ENCODE peak calls at places on chromosomes 5 and 9, in eight cellular contexts. Y is CD8-positive, alpha-beta T cell; B is cardiac fibroblast; G is IMR-90; N is hepatocyte; H is heart right ventricle; Q is BJ; K is H1. M is an unnamed sample.

GRCh38 chr5:179191506-179192184 is 131.5 kb downstream of the ZNF354C start:
- DNase-seq in Y (no peak), B (no peak), G (no peak), N (no peak), H (no peak), Q (no peak), K (no peak), M (no peak)

GRCh38 chr5:61949680-61950435 is 356.1 kb upstream of the KIF2A start:
- DNase-seq in Y (no peak), B (no peak), G (no peak), N (no peak), H (no peak), Q (no peak), K (no peak), M (no peak)

GRCh38 chr5:33008751-33009418 is 297.8 kb downstream of the NPR3 start:
- DNase-seq in Y (no peak), B (no peak), G (no peak), N (peak; percentile 66), H (no peak), Q (no peak), K (no peak), M (no peak)

GRCh38 chr5:42951847-42952411 is 88.2 kb downstream of the ANXA2R start:
- DNase-seq in Y (peak; percentile 65), B (peak; percentile 55), G (peak; percentile 22), N (no peak), H (peak; percentile 38), Q (no peak), K (no peak), M (no peak)

GRCh38 chr5:72379936-72380335 is 59.8 kb downstream of the PTCD2 start:
- DNase-seq in Y (no peak), B (peak; percentile 63), G (peak; percentile 52), N (no peak), H (no peak), Q (no peak), K (no peak), M (no peak)

GRCh38 chr5:1542755-1543154 is 19.0 kb upstream of the LPCAT1 start:
- DNase-seq in Y (no peak), B (peak; percentile 98), G (no peak), N (no peak), H (no peak), Q (no peak), K (no peak), M (no peak)

GRCh38 chr5:22557251-22557650 is 295.9 kb downstream of the CDH12 start:
- DNase-seq in Y (no peak), B (no peak), G (no peak), N (no peak), H (no peak), Q (no peak), K (no peak), M (no peak)

GRCh38 chr5:120644516-120644915 is 180.4 kb downstream of the PRR16 start:
- DNase-seq in Y (no peak), B (no peak), G (no peak), N (no peak), H (no peak), Q (no peak), K (no peak), M (no peak)

GRCh38 chr5:37839441-37840035 is 303 bp downstream of the GDNF start:
- DNase-seq in Y (no peak), B (peak; percentile 68), G (peak; percentile 73), N (peak; percentile 79), H (peak; percentile 46), Q (no peak), K (peak; percentile 76), M (no peak)

GRCh38 chr9:4490705-4491620 is 695 bp downstream of the SLC1A1 start:
- DNase-seq in Y (no peak), B (no peak), G (no peak), N (peak; percentile 21), H (peak; percentile 15), Q (no peak), K (peak; percentile 63), M (no peak)

GRCh38 chr5:168291281-168291960 is at the start of gene WWC1:
- DNase-seq in Y (peak; percentile 50), B (peak; percentile 37), G (peak; percentile 26), N (peak; percentile 94), H (peak; percentile 26), Q (no peak), K (peak; percentile 92), M (no peak)

GRCh38 chr5:168305281-168305680 is 13.8 kb downstream of the WWC1 start:
- DNase-seq in Y (no peak), B (no peak), G (no peak), N (no peak), H (no peak), Q (no peak), K (no peak), M (no peak)

DNA sequence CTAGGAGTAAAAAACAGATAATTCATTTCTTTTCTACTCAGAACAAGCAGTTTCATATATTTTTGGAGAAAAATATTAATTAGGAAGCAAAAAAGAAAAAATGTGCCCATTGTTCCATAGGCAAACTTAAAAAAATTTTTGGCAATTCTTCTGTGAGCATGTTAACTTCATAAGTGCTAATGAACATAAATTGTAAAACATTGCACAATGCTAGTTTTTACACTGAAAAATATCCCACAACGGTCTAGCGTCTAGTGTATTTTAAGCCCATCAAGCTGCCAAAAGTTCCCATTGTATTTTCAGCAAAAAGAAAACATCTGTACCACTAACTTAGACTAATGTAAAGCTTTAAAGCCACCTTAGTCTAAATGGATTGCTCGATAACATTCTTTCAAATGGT is 2.8 kb downstream of the NR6A1 start:
- DNase-seq in Y (no peak), B (no peak), G (no peak), N (no peak), H (no peak), Q (no peak), K (no peak), M (no peak)
- H3K4me3 ChIP-seq in Y (no peak overlapping the region), B (no peak overlapping the region), G (no peak overlapping the region), N (no peak overlapping the region), H (no peak overlapping the region), Q (no peak overlapping the region), K (no peak overlapping the region), M (no peak overlapping the region)

GRCh38 chr9:99000480-99001395 is 57.0 kb downstream of the COL15A1 start:
- DNase-seq in Y (peak; percentile 64), B (peak; percentile 84), G (peak; percentile 85), N (peak; percentile 77), H (peak; percentile 47), Q (no peak), K (no peak), M (no peak)
- TF ChIP-seq CTCF in Y (peak; percentile 92), B (peak; percentile 85), G (peak; percentile 87), N (peak; percentile 78), H (peak; percentile 62), Q (peak; percentile 74), K (peak; percentile 70), M (peak; percentile 70)

GRCh38 chr5:150022163-150022540 is 21.6 kb downstream of the HMGXB3 start:
- DNase-seq in Y (no peak), B (peak; percentile 93), G (peak; percentile 87), N (no peak), H (no peak), Q (peak; percentile 61), K (no peak), M (no peak)
- H3K4me3 ChIP-seq in Y (no peak overlapping the region), B (no peak overlapping the region), G (no peak overlapping the region), N (no peak overlapping the region), H (no peak overlapping the region), Q (no peak overlapping the region), K (no peak overlapping the region), M (no peak overlapping the region)

GRCh38 chr5:6181871-6182270 is 196.5 kb downstream of the MED10 start:
- DNase-seq in Y (no peak), B (no peak), G (no peak), N (no peak), H (no peak), Q (no peak), K (no peak), M (no peak)
- TF ChIP-seq CTCF in Y (no peak), B (no peak), G (no peak), N (no peak), H (no peak), Q (no peak), K (no peak), M (no peak)

DNA sequence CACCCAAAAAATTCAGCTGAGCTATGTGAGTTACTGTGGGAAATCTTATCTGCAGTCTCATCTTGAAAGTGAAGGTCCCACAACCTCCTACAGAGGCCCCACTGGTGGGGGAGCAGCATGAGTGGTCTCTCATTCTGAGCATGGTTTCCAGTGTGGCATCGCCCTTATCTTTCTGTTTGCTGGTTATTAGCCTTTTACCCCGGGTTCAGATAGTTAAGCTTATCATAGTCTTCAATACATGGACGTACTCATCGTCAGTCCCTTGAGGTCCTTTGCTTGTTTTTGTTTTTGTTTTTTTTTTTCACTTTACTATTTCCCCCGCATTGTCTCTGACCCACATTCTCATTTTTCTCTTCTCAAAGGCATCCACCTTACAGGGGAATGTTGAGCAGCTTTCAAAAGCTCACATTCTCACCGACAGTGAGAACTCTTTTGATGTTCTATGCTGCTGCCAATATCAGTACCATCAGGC is 7.7 kb upstream of the HAVCR2 start:
- DNase-seq in Y (no peak), B (no peak), G (no peak), N (no peak), H (no peak), Q (no peak), K (no peak), M (no peak)
- H3K4me3 ChIP-seq in Y (no peak overlapping the region), B (no peak overlapping the region), G (no peak overlapping the region), N (no peak overlapping the region), H (no peak overlapping the region), Q (no peak overlapping the region), K (no peak overlapping the region), M (no peak overlapping the region)

DNA sequence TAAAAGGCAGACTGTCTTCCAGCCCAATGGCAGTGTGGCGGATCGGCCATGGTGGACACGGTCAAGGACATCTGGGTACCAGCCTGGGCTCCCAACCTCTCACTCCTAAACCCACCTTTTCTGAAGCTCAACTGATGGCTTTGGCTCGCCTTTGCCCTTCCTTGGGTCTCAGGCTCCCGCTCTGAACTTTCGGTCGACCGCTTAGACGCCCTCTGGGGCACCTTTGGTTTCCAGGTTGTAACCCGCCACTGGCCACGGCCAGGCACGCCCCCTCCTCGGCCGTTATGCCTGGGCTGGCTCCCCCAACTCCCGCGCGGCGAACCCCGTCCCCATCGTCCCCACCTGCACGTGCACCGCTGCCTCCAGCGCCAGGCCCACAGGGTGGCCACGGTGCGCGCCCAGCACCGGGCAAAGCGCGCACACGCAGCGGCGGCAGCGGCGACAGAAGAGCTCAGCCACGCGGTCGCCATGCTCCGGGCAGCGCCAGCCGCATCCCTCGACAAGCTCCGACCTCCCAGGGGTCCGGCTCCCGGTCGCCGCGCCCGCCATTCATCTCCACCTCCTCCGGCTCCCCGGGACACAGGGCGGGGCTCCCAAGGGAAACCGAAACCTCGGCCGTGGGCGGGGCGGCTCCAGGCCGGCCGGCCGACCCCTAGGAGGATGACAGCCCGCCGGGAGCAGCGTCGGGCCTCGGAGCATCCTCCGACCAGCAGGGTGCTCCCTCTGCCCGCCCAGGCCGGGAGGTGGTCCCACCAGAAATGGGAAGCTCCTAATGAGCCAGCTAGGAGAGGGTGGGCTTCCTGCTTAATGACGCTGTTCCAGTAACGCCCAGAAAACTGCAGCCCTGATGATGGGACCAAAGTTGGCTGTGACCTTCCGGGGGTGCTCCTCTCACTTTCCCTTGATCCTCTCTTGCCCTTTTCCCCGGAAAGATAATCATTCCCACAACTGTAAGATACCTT is at the start of gene TRIM14:
- DNase-seq in Y (peak; percentile 44), B (peak; percentile 63), G (peak; percentile 55), N (peak; percentile 84), H (peak; percentile 66), Q (no peak), K (peak; percentile 80), M (no peak)
- TF ChIP-seq CTCF in Y (no peak), B (peak; percentile 23), G (peak; percentile 46), N (peak; percentile 32), H (peak; percentile 24), Q (peak; percentile 33), K (no peak), M (peak; percentile 29)

M was measured in AG04449.